ENCODE peak calls at places on chromosomes 11 and 22, in seven cellular contexts. T is upper lobe of right lung, Y is osteoblast, I is suprapubic skin, F is neural progenitor cell, R is Panc1, H is A673. P is an unnamed sample.

GRCh38 chr11:124898711-124899110 is 1.0 kb upstream of the ROBO4 start:
- DNase-seq in T (no peak), Y (peak; percentile 80), I (no peak), F (no peak), R (no peak), H (no peak), P (no peak)

GRCh38 chr22:50139843-50140415 is 30.6 kb upstream of the PANX2 start:
- DNase-seq in T (no peak), Y (peak; percentile 23), I (peak; percentile 57), F (no peak), R (no peak), H (no peak), P (no peak)

GRCh38 chr22:35986085-35986484 is 42.5 kb downstream of the RBFOX2 start:
- DNase-seq in T (no peak), Y (peak; percentile 82), I (no peak), F (peak; percentile 29), R (no peak), H (peak; percentile 94), P (no peak)

GRCh38 chr22:37817705-37818311 is 5.4 kb upstream of the GALR3 start:
- DNase-seq in T (peak; percentile 89), Y (peak; percentile 99), I (peak; percentile 89), F (peak; percentile 88), R (no peak), H (peak; percentile 81), P (no peak)

GRCh38 chr11:110381214-110381613 is 48.5 kb upstream of the FDX1 start:
- DNase-seq in T (no peak), Y (no peak), I (no peak), F (no peak), R (no peak), H (no peak), P (no peak)

GRCh38 chr11:49995559-49995958 is 13.2 kb upstream of the OR4C12 start:
- DNase-seq in T (no peak), Y (no peak), I (no peak), F (peak; percentile 45), R (peak; percentile 8), H (peak; percentile 96), P (peak; percentile 52)

GRCh38 chr11:20511982-20512381 is 87.4 kb upstream of the SLC6A5 start:
- DNase-seq in T (no peak), Y (no peak), I (no peak), F (no peak), R (no peak), H (no peak), P (no peak)

GRCh38 chr11:78698612-78699011 is 123.9 kb upstream of the NARS2 start:
- DNase-seq in T (no peak), Y (peak; percentile 80), I (no peak), F (no peak), R (no peak), H (no peak), P (no peak)

GRCh38 chr11:16381177-16381576 is 24.8 kb upstream of the SOX6 start:
- DNase-seq in T (no peak), Y (no peak), I (no peak), F (no peak), R (no peak), H (no peak), P (no peak)

GRCh38 chr11:73974611-73975478 is 7.8 kb downstream of the UCP2 start:
- DNase-seq in T (no peak), Y (no peak), I (peak; percentile 43), F (no peak), R (no peak), H (no peak), P (no peak)

GRCh38 chr22:46113110-46113909 is 37.0 kb upstream of the PPARA start:
- DNase-seq in T (no peak), Y (no peak), I (no peak), F (no peak), R (no peak), H (no peak), P (no peak)

GRCh38 chr22:29393019-29393608 is 4.7 kb upstream of the AP1B1 start:
- DNase-seq in T (no peak), Y (peak; percentile 35), I (peak; percentile 20), F (no peak), R (no peak), H (no peak), P (no peak)

GRCh38 chr11:118106789-118107335 is 20.1 kb upstream of the SMIM35 start:
- DNase-seq in T (peak; percentile 16), Y (no peak), I (no peak), F (no peak), R (no peak), H (no peak), P (no peak)

GRCh38 chr22:41030891-41031290 is 61.5 kb upstream of the EP300 start:
- DNase-seq in T (no peak), Y (peak; percentile 81), I (no peak), F (no peak), R (no peak), H (no peak), P (no peak)

GRCh38 chr22:24138649-24139420 is 42.5 kb upstream of the SUSD2 start:
- DNase-seq in T (no peak), Y (peak; percentile 17), I (no peak), F (no peak), R (no peak), H (no peak), P (no peak)

GRCh38 chr22:20844055-20845037 is 14.3 kb downstream of the PI4KA start:
- DNase-seq in T (no peak), Y (no peak), I (no peak), F (no peak), R (no peak), H (no peak), P (no peak)

GRCh38 chr11:5600374-5600851 is 4.0 kb downstream of the TRIM6 start:
- DNase-seq in T (peak; percentile 82), Y (peak; percentile 93), I (no peak), F (peak; percentile 90), R (peak; percentile 82), H (peak; percentile 76), P (peak; percentile 58)

GRCh38 chr11:18498039-18498438 is 28.7 kb downstream of the TSG101 start:
- DNase-seq in T (no peak), Y (no peak), I (no peak), F (no peak), R (no peak), H (no peak), P (no peak)

GRCh38 chr22:37328017-37328416 is 45.7 kb downstream of the CYTH4 start:
- DNase-seq in T (no peak), Y (peak; percentile 96), I (no peak), F (no peak), R (no peak), H (peak; percentile 18), P (no peak)

GRCh38 chr22:39593061-39593930 is 22.7 kb downstream of the CACNA1I start:
- DNase-seq in T (no peak), Y (peak; percentile 62), I (no peak), F (no peak), R (no peak), H (no peak), P (no peak)

GRCh38 chr22:46376096-46376495 is 40.6 kb downstream of the TRMU start:
- DNase-seq in T (no peak), Y (no peak), I (no peak), F (no peak), R (no peak), H (no peak), P (no peak)

GRCh38 chr11:18132341-18132740 is at the start of gene MRGPRX3:
- DNase-seq in T (no peak), Y (no peak), I (no peak), F (no peak), R (no peak), H (no peak), P (no peak)

GRCh38 chr11:132792341-132793140 is 739.8 kb downstream of the OPCML start:
- DNase-seq in T (no peak), Y (no peak), I (no peak), F (peak; percentile 29), R (no peak), H (no peak), P (no peak)

GRCh38 chr11:12897867-12898266 is 111.2 kb upstream of the RASSF10 start:
- DNase-seq in T (no peak), Y (no peak), I (no peak), F (no peak), R (no peak), H (no peak), P (no peak)

GRCh38 chr11:12900496-12900895 is 108.6 kb upstream of the RASSF10 start:
- DNase-seq in T (no peak), Y (no peak), I (no peak), F (no peak), R (no peak), H (peak; percentile 69), P (no peak)

GRCh38 chr11:12893787-12894672 is 115.1 kb upstream of the RASSF10 start:
- DNase-seq in T (peak; percentile 71), Y (peak; percentile 80), I (no peak), F (peak; percentile 73), R (peak; percentile 13), H (peak; percentile 73), P (peak; percentile 13)

GRCh38 chr11:12901272-12901671 is 107.8 kb upstream of the RASSF10 start:
- DNase-seq in T (no peak), Y (no peak), I (no peak), F (no peak), R (no peak), H (no peak), P (no peak)

DNA sequence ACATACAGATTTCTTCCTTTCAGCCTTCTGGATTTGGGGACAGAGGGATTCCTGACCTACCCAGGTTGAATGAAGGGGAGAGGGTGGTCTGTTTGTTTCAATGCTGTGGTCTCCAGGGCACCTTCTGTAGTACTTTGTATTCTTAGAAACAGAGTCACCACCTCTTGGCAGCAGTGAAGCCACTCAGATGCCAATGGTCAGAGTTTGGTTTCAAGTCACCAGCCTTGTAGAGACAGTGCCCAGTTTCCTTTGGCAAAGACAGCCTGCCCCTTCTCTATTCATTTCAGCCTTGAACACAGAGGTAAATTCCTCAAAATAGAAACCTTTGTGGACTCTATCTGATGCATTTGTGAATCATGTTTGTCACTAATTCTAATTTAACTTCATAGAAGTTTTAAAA is 111.7 kb upstream of the RASSF10 start:
- DNase-seq in T (no peak), Y (no peak), I (no peak), F (no peak), R (no peak), H (no peak), P (no peak)
- H3K4me3 ChIP-seq in T (no peak overlapping the region), Y (no peak overlapping the region), I (no peak overlapping the region), F (no peak overlapping the region), R (no peak overlapping the region), H (no peak overlapping the region), P (no peak overlapping the region)

GRCh38 chr11:48210052-48210451 is 6.6 kb upstream of the OR4B1 start:
- DNase-seq in T (no peak), Y (no peak), I (no peak), F (no peak), R (no peak), H (peak; percentile 21), P (no peak)
- H3K9me3 ChIP-seq in T (no peaks in the 10 kb centered on the region), Y (no peaks in the 10 kb centered on the region), I (no peaks in the 10 kb centered on the region), F (peaks cover 4% of the 10 kb centered on the region), R (no peaks in the 10 kb centered on the region), H (no peaks in the 10 kb centered on the region), P (peaks cover 6% of the 10 kb centered on the region)

DNA sequence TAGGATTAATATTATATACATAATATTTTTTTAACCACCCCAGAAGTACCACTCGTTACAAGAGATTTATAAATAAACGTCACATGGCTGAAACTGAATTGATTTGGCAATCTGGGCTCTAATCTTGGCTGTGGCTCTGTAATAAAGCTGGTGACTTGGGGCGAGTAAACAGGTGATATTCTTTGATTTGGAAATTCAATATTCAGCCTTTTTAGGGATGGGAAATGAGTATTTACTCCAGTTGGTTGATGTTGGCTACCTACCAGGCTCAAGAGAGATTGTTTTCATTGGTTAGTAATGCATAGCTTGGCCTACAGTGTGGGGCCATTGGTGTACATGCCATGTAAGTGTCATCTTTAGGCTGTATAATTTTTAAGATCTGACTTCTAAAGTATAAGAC is 117.7 kb upstream of the SORL1-AS1 start:
- DNase-seq in T (no peak), Y (no peak), I (no peak), F (no peak), R (no peak), H (no peak), P (no peak)
- H3K4me1 ChIP-seq in T (peaks cover 7% of the 10 kb centered on the region), Y (no peaks in the 10 kb centered on the region), I (no peaks in the 10 kb centered on the region), F (peaks cover 16% of the 10 kb centered on the region), R (no peaks in the 10 kb centered on the region), H (no peaks in the 10 kb centered on the region), P (peaks cover 2% of the 10 kb centered on the region)

GRCh38 chr11:69445131-69445470 is 36.4 kb upstream of the LINC01488 start:
- DNase-seq in T (no peak), Y (no peak), I (no peak), F (no peak), R (no peak), H (no peak), P (no peak)
- H3K4me3 ChIP-seq in T (peak overlapping the region; percentile 23), Y (no peak overlapping the region), I (no peak overlapping the region), F (no peak overlapping the region), R (no peak overlapping the region), H (no peak overlapping the region), P (no peak overlapping the region)

P was measured in iPS DF 6.9.